ENCODE peak calls at places on chromosome 7, in five cellular contexts. One of them, this sample, is unnamed.

GRCh38 chr7:6636741-6637543 is at the start of gene ZNF316:
- DNase-seq in right atrium auricular region: no peak
- DNase-seq in PC-3: peak; percentile 35
- DNase-seq in transverse colon: peak; percentile 64
- DNase-seq in OCI-LY7: peak; percentile 74
- DNase-seq in this sample: peak; percentile 56

GRCh38 chr7:105723582-105723981 is 142.3 kb upstream of the EFCAB10 start:
- DNase-seq in right atrium auricular region: no peak
- DNase-seq in PC-3: no peak
- DNase-seq in transverse colon: no peak
- DNase-seq in OCI-LY7: no peak
- DNase-seq in this sample: no peak

GRCh38 chr7:36207451-36208291 is 54.6 kb downstream of the EEPD1 start:
- DNase-seq in right atrium auricular region: peak; percentile 66
- DNase-seq in PC-3: peak; percentile 70
- DNase-seq in transverse colon: peak; percentile 54
- DNase-seq in OCI-LY7: no peak
- DNase-seq in this sample: no peak

GRCh38 chr7:113307147-113307546 is 188.8 kb upstream of the SMIM30 start:
- DNase-seq in right atrium auricular region: no peak
- DNase-seq in PC-3: no peak
- DNase-seq in transverse colon: no peak
- DNase-seq in OCI-LY7: no peak
- DNase-seq in this sample: no peak

GRCh38 chr7:33790746-33791145 is 114.6 kb upstream of the BMPER start:
- DNase-seq in right atrium auricular region: no peak
- DNase-seq in PC-3: no peak
- DNase-seq in transverse colon: no peak
- DNase-seq in OCI-LY7: no peak
- DNase-seq in this sample: no peak

GRCh38 chr7:29106128-29106988 is 40.0 kb downstream of the CPVL start:
- DNase-seq in right atrium auricular region: peak; percentile 57
- DNase-seq in PC-3: peak; percentile 77
- DNase-seq in transverse colon: no peak
- DNase-seq in OCI-LY7: peak; percentile 32
- DNase-seq in this sample: peak; percentile 84

GRCh38 chr7:29299986-29300609 is 105.5 kb downstream of the CHN2 start:
- DNase-seq in right atrium auricular region: no peak
- DNase-seq in PC-3: peak; percentile 43
- DNase-seq in transverse colon: no peak
- DNase-seq in OCI-LY7: no peak
- DNase-seq in this sample: no peak

GRCh38 chr7:156174428-156174827 is 362.2 kb upstream of the SHH start:
- DNase-seq in right atrium auricular region: no peak
- DNase-seq in PC-3: no peak
- DNase-seq in transverse colon: no peak
- DNase-seq in OCI-LY7: no peak
- DNase-seq in this sample: no peak

GRCh38 chr7:4561775-4562174 is 120.3 kb upstream of the FOXK1 start:
- DNase-seq in right atrium auricular region: no peak
- DNase-seq in PC-3: no peak
- DNase-seq in transverse colon: no peak
- DNase-seq in OCI-LY7: no peak
- DNase-seq in this sample: no peak

GRCh38 chr7:53350241-53350640 is 314.8 kb downstream of the POM121L12 start:
- DNase-seq in right atrium auricular region: no peak
- DNase-seq in PC-3: peak; percentile 21
- DNase-seq in transverse colon: peak; percentile 27
- DNase-seq in OCI-LY7: peak; percentile 4
- DNase-seq in this sample: peak; percentile 70

GRCh38 chr7:17608114-17608833 is 309.8 kb downstream of the AHR start:
- DNase-seq in right atrium auricular region: no peak
- DNase-seq in PC-3: peak; percentile 26
- DNase-seq in transverse colon: no peak
- DNase-seq in OCI-LY7: no peak
- DNase-seq in this sample: no peak

GRCh38 chr7:128880791-128881457 is 18.3 kb downstream of the ATP6V1F start:
- DNase-seq in right atrium auricular region: no peak
- DNase-seq in PC-3: no peak
- DNase-seq in transverse colon: no peak
- DNase-seq in OCI-LY7: no peak
- DNase-seq in this sample: no peak

GRCh38 chr7:94559972-94560371 is 50.4 kb downstream of the CASD1 start:
- DNase-seq in right atrium auricular region: no peak
- DNase-seq in PC-3: no peak
- DNase-seq in transverse colon: no peak
- DNase-seq in OCI-LY7: no peak
- DNase-seq in this sample: no peak

GRCh38 chr7:50693475-50693874 is 89.2 kb downstream of the GRB10 start:
- DNase-seq in right atrium auricular region: no peak
- DNase-seq in PC-3: no peak
- DNase-seq in transverse colon: no peak
- DNase-seq in OCI-LY7: no peak
- DNase-seq in this sample: no peak

GRCh38 chr7:81583882-81584533 is 185.8 kb downstream of the HGF start:
- DNase-seq in right atrium auricular region: no peak
- DNase-seq in PC-3: no peak
- DNase-seq in transverse colon: no peak
- DNase-seq in OCI-LY7: no peak
- DNase-seq in this sample: no peak

GRCh38 chr7:88681682-88682081 is 77.8 kb upstream of the ZNF804B start:
- DNase-seq in right atrium auricular region: no peak
- DNase-seq in PC-3: no peak
- DNase-seq in transverse colon: no peak
- DNase-seq in OCI-LY7: no peak
- DNase-seq in this sample: no peak

GRCh38 chr7:42766810-42767423 is 145.0 kb downstream of the C7orf25 start:
- DNase-seq in right atrium auricular region: no peak
- DNase-seq in PC-3: no peak
- DNase-seq in transverse colon: no peak
- DNase-seq in OCI-LY7: no peak
- DNase-seq in this sample: no peak

GRCh38 chr7:155911471-155912105 is 99.3 kb upstream of the SHH start:
- DNase-seq in right atrium auricular region: no peak
- DNase-seq in PC-3: no peak
- DNase-seq in transverse colon: no peak
- DNase-seq in OCI-LY7: no peak
- DNase-seq in this sample: no peak

GRCh38 chr7:55572378-55573233 is at the start of gene VOPP1:
- DNase-seq in right atrium auricular region: no peak
- DNase-seq in PC-3: peak; percentile 72
- DNase-seq in transverse colon: peak; percentile 70
- DNase-seq in OCI-LY7: peak; percentile 87
- DNase-seq in this sample: peak; percentile 71

GRCh38 chr7:108484137-108484536 is 27.9 kb upstream of the NRCAM start:
- DNase-seq in right atrium auricular region: no peak
- DNase-seq in PC-3: no peak
- DNase-seq in transverse colon: no peak
- DNase-seq in OCI-LY7: no peak
- DNase-seq in this sample: no peak

GRCh38 chr7:64879800-64880199 is 23.3 kb upstream of the ZNF273 start:
- DNase-seq in right atrium auricular region: peak; percentile 47
- DNase-seq in PC-3: no peak
- DNase-seq in transverse colon: no peak
- DNase-seq in OCI-LY7: no peak
- DNase-seq in this sample: peak; percentile 0

GRCh38 chr7:39153647-39154046 is 175.9 kb downstream of the POU6F2 start:
- DNase-seq in right atrium auricular region: no peak
- DNase-seq in PC-3: no peak
- DNase-seq in transverse colon: no peak
- DNase-seq in OCI-LY7: no peak
- DNase-seq in this sample: no peak

GRCh38 chr7:109282726-109283125 is 713.1 kb downstream of the DNAJB9 start:
- DNase-seq in right atrium auricular region: no peak
- DNase-seq in PC-3: no peak
- DNase-seq in transverse colon: no peak
- DNase-seq in OCI-LY7: no peak
- DNase-seq in this sample: no peak

GRCh38 chr7:11450246-11450645 is 381.8 kb downstream of the THSD7A start:
- DNase-seq in right atrium auricular region: no peak
- DNase-seq in PC-3: no peak
- DNase-seq in transverse colon: no peak
- DNase-seq in OCI-LY7: no peak
- DNase-seq in this sample: no peak

GRCh38 chr7:40673285-40673684 is 538.5 kb downstream of the SUGCT start:
- DNase-seq in right atrium auricular region: no peak
- DNase-seq in PC-3: peak; percentile 79
- DNase-seq in transverse colon: no peak
- DNase-seq in OCI-LY7: no peak
- DNase-seq in this sample: no peak

GRCh38 chr7:130107949-130108674 is 37.8 kb downstream of the KLHDC10 start:
- DNase-seq in right atrium auricular region: no peak
- DNase-seq in PC-3: no peak
- DNase-seq in transverse colon: no peak
- DNase-seq in OCI-LY7: no peak
- DNase-seq in this sample: no peak

GRCh38 chr7:18357691-18358090 is 137.9 kb upstream of the HDAC9 start:
- DNase-seq in right atrium auricular region: no peak
- DNase-seq in PC-3: peak; percentile 53
- DNase-seq in transverse colon: no peak
- DNase-seq in OCI-LY7: peak; percentile 46
- DNase-seq in this sample: no peak

GRCh38 chr7:486216-486743 is 33.4 kb downstream of the PDGFA start:
- DNase-seq in right atrium auricular region: no peak
- DNase-seq in PC-3: no peak
- DNase-seq in transverse colon: no peak
- DNase-seq in OCI-LY7: no peak
- DNase-seq in this sample: no peak

GRCh38 chr7:88224596-88225275 is 4.9 kb upstream of the SRI start:
- DNase-seq in right atrium auricular region: no peak
- DNase-seq in PC-3: peak; percentile 78
- DNase-seq in transverse colon: no peak
- DNase-seq in OCI-LY7: no peak
- DNase-seq in this sample: no peak

GRCh38 chr7:138825049-138825721 is 27.2 kb upstream of the ATP6V0A4 start:
- DNase-seq in right atrium auricular region: no peak
- DNase-seq in PC-3: no peak
- DNase-seq in transverse colon: no peak
- DNase-seq in OCI-LY7: no peak
- DNase-seq in this sample: peak; percentile 68

GRCh38 chr7:151742713-151743480 is 134.0 kb downstream of the PRKAG2 start:
- DNase-seq in right atrium auricular region: no peak
- DNase-seq in PC-3: no peak
- DNase-seq in transverse colon: no peak
- DNase-seq in OCI-LY7: no peak
- DNase-seq in this sample: peak; percentile 49
- H3K4me3 ChIP-seq in right atrium auricular region: no peak overlapping the region
- H3K4me3 ChIP-seq in PC-3: no peak overlapping the region
- H3K4me3 ChIP-seq in transverse colon: no peak overlapping the region
- H3K4me3 ChIP-seq in OCI-LY7: no peak overlapping the region
- H3K4me3 ChIP-seq in this sample: peak overlapping the region; percentile 26

GRCh38 chr7:2904202-2904601 is 60.1 kb upstream of the GNA12 start:
- DNase-seq in right atrium auricular region: no peak
- DNase-seq in PC-3: no peak
- DNase-seq in transverse colon: no peak
- DNase-seq in OCI-LY7: no peak
- DNase-seq in this sample: no peak
- H3K4me3 ChIP-seq in right atrium auricular region: no peak overlapping the region
- H3K4me3 ChIP-seq in PC-3: no peak overlapping the region
- H3K4me3 ChIP-seq in transverse colon: no peak overlapping the region
- H3K4me3 ChIP-seq in OCI-LY7: no peak overlapping the region
- H3K4me3 ChIP-seq in this sample: peak overlapping the region; percentile 23

GRCh38 chr7:142806021-142806353 is 35.2 kb downstream of the PRSS2 start:
- DNase-seq in right atrium auricular region: no peak
- DNase-seq in PC-3: no peak
- DNase-seq in transverse colon: no peak
- DNase-seq in OCI-LY7: no peak
- DNase-seq in this sample: no peak
- H3K4me3 ChIP-seq in right atrium auricular region: no peak overlapping the region
- H3K4me3 ChIP-seq in PC-3: no peak overlapping the region
- H3K4me3 ChIP-seq in transverse colon: no peak overlapping the region
- H3K4me3 ChIP-seq in OCI-LY7: no peak overlapping the region
- H3K4me3 ChIP-seq in this sample: no peak overlapping the region

GRCh38 chr7:134482858-134483257 is 24.0 kb upstream of the AKR1B1 start:
- DNase-seq in right atrium auricular region: no peak
- DNase-seq in PC-3: no peak
- DNase-seq in transverse colon: no peak
- DNase-seq in OCI-LY7: no peak
- DNase-seq in this sample: no peak

GRCh38 chr7:134480202-134480601 is 21.3 kb upstream of the AKR1B1 start:
- DNase-seq in right atrium auricular region: no peak
- DNase-seq in PC-3: no peak
- DNase-seq in transverse colon: no peak
- DNase-seq in OCI-LY7: no peak
- DNase-seq in this sample: no peak

GRCh38 chr7:134483296-134483695 is 24.4 kb upstream of the AKR1B1 start:
- DNase-seq in right atrium auricular region: no peak
- DNase-seq in PC-3: no peak
- DNase-seq in transverse colon: no peak
- DNase-seq in OCI-LY7: no peak
- DNase-seq in this sample: no peak

GRCh38 chr7:134480730-134481129 is 21.8 kb upstream of the AKR1B1 start:
- DNase-seq in right atrium auricular region: no peak
- DNase-seq in PC-3: peak; percentile 78
- DNase-seq in transverse colon: no peak
- DNase-seq in OCI-LY7: no peak
- DNase-seq in this sample: peak; percentile 77

GRCh38 chr7:134481167-134481566 is 22.3 kb upstream of the AKR1B1 start:
- DNase-seq in right atrium auricular region: no peak
- DNase-seq in PC-3: no peak
- DNase-seq in transverse colon: no peak
- DNase-seq in OCI-LY7: no peak
- DNase-seq in this sample: no peak
- H3K4me3 ChIP-seq in right atrium auricular region: no peak overlapping the region
- H3K4me3 ChIP-seq in PC-3: no peak overlapping the region
- H3K4me3 ChIP-seq in transverse colon: no peak overlapping the region
- H3K4me3 ChIP-seq in OCI-LY7: no peak overlapping the region
- H3K4me3 ChIP-seq in this sample: no peak overlapping the region

GRCh38 chr7:121385056-121385799 is 10.9 kb downstream of the FAM3C start:
- DNase-seq in right atrium auricular region: no peak
- DNase-seq in PC-3: peak; percentile 42
- DNase-seq in transverse colon: no peak
- DNase-seq in OCI-LY7: no peak
- DNase-seq in this sample: no peak

GRCh38 chr7:121388950-121389349 is 7.2 kb downstream of the FAM3C start:
- DNase-seq in right atrium auricular region: no peak
- DNase-seq in PC-3: no peak
- DNase-seq in transverse colon: no peak
- DNase-seq in OCI-LY7: no peak
- DNase-seq in this sample: no peak

GRCh38 chr7:121383235-121383634 is 12.9 kb downstream of the FAM3C start:
- DNase-seq in right atrium auricular region: no peak
- DNase-seq in PC-3: no peak
- DNase-seq in transverse colon: no peak
- DNase-seq in OCI-LY7: no peak
- DNase-seq in this sample: no peak

GRCh38 chr7:121384159-121384745 is 11.9 kb downstream of the FAM3C start:
- DNase-seq in right atrium auricular region: no peak
- DNase-seq in PC-3: no peak
- DNase-seq in transverse colon: no peak
- DNase-seq in OCI-LY7: no peak
- DNase-seq in this sample: no peak

GRCh38 chr7:121385800-121386179 is 10.3 kb downstream of the FAM3C start:
- DNase-seq in right atrium auricular region: no peak
- DNase-seq in PC-3: no peak
- DNase-seq in transverse colon: no peak
- DNase-seq in OCI-LY7: peak; percentile 38
- DNase-seq in this sample: peak; percentile 91
- H3K4me3 ChIP-seq in right atrium auricular region: no peak overlapping the region
- H3K4me3 ChIP-seq in PC-3: no peak overlapping the region
- H3K4me3 ChIP-seq in transverse colon: no peak overlapping the region
- H3K4me3 ChIP-seq in OCI-LY7: no peak overlapping the region
- H3K4me3 ChIP-seq in this sample: no peak overlapping the region